ENCODE peak calls at places on chromosomes 7 and 10, in nine cellular contexts. O is WTC11; M is activated T-helper 1 cell treated with anti-CD3 and anti-CD28 coated beads, Interleukin-2, amount 50 U/mL, for 16 hours; S is NCI-H748 treated with DMSO at 0.1 percent for 48 hours; W is HTR-8/SVneo; A is RKO; K is stimulated activated CD4-positive, alpha-beta T cell treated with anti-CD3 and anti-CD28 coated beads, Interleukin-4, amount 100 ng/mL, for 48 hours; N is tibial artery; L is activated gamma-delta T cell treated with Interleukin-2 at 50 U/mL for 16 hours. H is an unnamed sample.

GRCh38 chr7:54343511-54343910 is 198.7 kb upstream of the VSTM2A start:
- DNase-seq in O (no peak), M (no peak), S (no peak), W (no peak), A (no peak), K (no peak), N (no peak), L (no peak), H (no peak)

GRCh38 chr10:97016728-97017473 is 168.9 kb downstream of the SLIT1 start:
- DNase-seq in O (no peak), M (no peak), S (no peak), W (no peak), A (no peak), K (peak; percentile 8), N (no peak), L (no peak), H (no peak)

GRCh38 chr10:22415072-22415471 is 69.8 kb downstream of the SPAG6 start:
- DNase-seq in O (no peak), M (no peak), S (no peak), W (no peak), A (no peak), K (no peak), N (no peak), L (no peak), H (no peak)

GRCh38 chr7:25678215-25678614 is 449.9 kb upstream of the NPVF start:
- DNase-seq in O (no peak), M (no peak), S (no peak), W (no peak), A (no peak), K (no peak), N (no peak), L (no peak), H (no peak)

GRCh38 chr10:97517778-97518561 is 19.2 kb downstream of the UBTD1 start:
- DNase-seq in O (no peak), M (no peak), S (no peak), W (peak; percentile 44), A (no peak), K (no peak), N (no peak), L (no peak), H (no peak)

GRCh38 chr7:106824458-106824857 is 40.6 kb upstream of the PIK3CG start:
- DNase-seq in O (no peak), M (no peak), S (no peak), W (no peak), A (peak; percentile 46), K (no peak), N (no peak), L (no peak), H (no peak)

GRCh38 chr7:138881578-138882188 is 83.7 kb upstream of the ATP6V0A4 start:
- DNase-seq in O (no peak), M (no peak), S (no peak), W (no peak), A (no peak), K (no peak), N (no peak), L (no peak), H (no peak)

GRCh38 chr7:104458875-104459274 is 130.5 kb downstream of the LHFPL3 start:
- DNase-seq in O (no peak), M (no peak), S (no peak), W (no peak), A (no peak), K (no peak), N (no peak), L (no peak), H (no peak)

GRCh38 chr10:119336599-119336998 is 129.2 kb downstream of the GRK5 start:
- DNase-seq in O (no peak), M (no peak), S (no peak), W (no peak), A (no peak), K (no peak), N (no peak), L (no peak), H (no peak)

GRCh38 chr7:25852249-25852994 is 299.6 kb upstream of the NFE2L3 start:
- DNase-seq in O (peak; percentile 53), M (no peak), S (no peak), W (no peak), A (no peak), K (no peak), N (peak; percentile 36), L (no peak), H (no peak)

GRCh38 chr10:15236340-15236739 is 67.8 kb upstream of the NMT2 start:
- DNase-seq in O (no peak), M (no peak), S (no peak), W (no peak), A (peak; percentile 17), K (no peak), N (no peak), L (no peak), H (no peak)

H was measured in LNCaP clone FGC.